ENCODE peak calls at places on chromosomes 13 and 19, in ten cellular contexts. K, X, W, I, A, C, O, R, Z and S are unnamed samples.
A peak's percentile ranks its signal among the peaks of the same experiment; 100 is the strongest.

GRCh38 chr13:36975172-36975571 is 24.0 kb downstream of the ALG5 start:
- DNase-seq in X (no peak), Z (no peak), C (no peak), I (no peak), O (no peak), A (no peak), R (no peak), W (no peak), K (no peak), S (no peak)

GRCh38 chr13:90594694-90595093 is 752.8 kb upstream of the MIR17HG start:
- DNase-seq in W (no peak), O (no peak), C (peak; percentile 89), K (peak; percentile 51), I (no peak), A (peak; percentile 7), X (no peak), Z (no peak), R (no peak), S (no peak)

GRCh38 chr13:33409673-33410072 is 124.1 kb upstream of the STARD13 start:
- DNase-seq in Z (no peak), C (no peak), A (no peak), R (no peak), I (no peak), W (no peak), X (no peak), K (no peak), O (no peak), S (no peak)

GRCh38 chr13:80586356-80586755 is 245.4 kb upstream of the SPRY2 start:
- DNase-seq in O (no peak), K (peak; percentile 47), W (no peak), X (no peak), Z (no peak), A (no peak), C (peak; percentile 31), R (no peak), I (no peak), S (no peak)

GRCh38 chr13:51849145-51850101 is 4.4 kb upstream of the TMEM272 start:
- DNase-seq in O (no peak), A (no peak), W (peak; percentile 95), I (no peak), C (peak; percentile 39), Z (peak; percentile 31), K (peak; percentile 10), X (no peak), R (no peak), S (no peak)

GRCh38 chr13:26377038-26377437 is 123.1 kb downstream of the CDK8 start:
- DNase-seq in W (peak; percentile 81), Z (peak; percentile 1), O (no peak), C (peak; percentile 42), K (peak; percentile 8), X (no peak), I (no peak), R (no peak), A (no peak), S (peak; percentile 2)

GRCh38 chr13:97492257-97492656 is 58.3 kb downstream of the RAP2A start:
- DNase-seq in I (no peak), C (no peak), R (no peak), Z (no peak), W (no peak), A (no peak), O (no peak), K (no peak), X (no peak), S (no peak)

GRCh38 chr19:13006431-13007281 is 11.4 kb downstream of the NFIX start:
- DNase-seq in R (peak; percentile 54), Z (no peak), C (no peak), I (no peak), W (no peak), A (no peak), X (no peak), K (no peak), O (no peak), S (no peak)

GRCh38 chr13:63449549-63449948 is 2033.9 kb upstream of the PCDH20 start:
- DNase-seq in X (no peak), W (no peak), R (no peak), A (no peak), O (no peak), Z (no peak), C (no peak), K (no peak), I (no peak), S (no peak)

GRCh38 chr13:30138511-30138910 is 168.8 kb downstream of the KATNAL1 start:
- DNase-seq in A (no peak), R (no peak), W (peak; percentile 55), K (no peak), I (no peak), Z (no peak), C (no peak), O (no peak), X (no peak), S (no peak)

GRCh38 chr19:46487802-46488445 is 7.7 kb downstream of the PNMA8B start:
- DNase-seq in I (no peak), Z (peak; percentile 86), O (peak; percentile 71), K (peak; percentile 78), X (no peak), A (no peak), W (peak; percentile 95), C (peak; percentile 74), R (peak; percentile 83), S (peak; percentile 86)

GRCh38 chr19:51020988-51021651 is 1.6 kb upstream of the KLK10 start:
- DNase-seq in R (peak; percentile 34), O (peak; percentile 13), W (peak; percentile 76), I (no peak), C (peak; percentile 35), K (peak; percentile 74), Z (peak; percentile 64), A (peak; percentile 5), X (peak; percentile 12), S (peak; percentile 61)

GRCh38 chr19:31548941-31549340 is 199.7 kb upstream of the TSHZ3 start:
- DNase-seq in Z (no peak), A (no peak), K (peak; percentile 61), R (no peak), C (no peak), X (no peak), O (no peak), I (peak; percentile 19), W (peak; percentile 72), S (no peak)
- TF ChIP-seq CTCF in Z (no peak), A (peak; percentile 23), K (peak; percentile 78), R (no peak), C (no peak), X (peak; percentile 41), O (peak; percentile 59), I (peak; percentile 79), W (peak; percentile 86), S (no peak)

DNA sequence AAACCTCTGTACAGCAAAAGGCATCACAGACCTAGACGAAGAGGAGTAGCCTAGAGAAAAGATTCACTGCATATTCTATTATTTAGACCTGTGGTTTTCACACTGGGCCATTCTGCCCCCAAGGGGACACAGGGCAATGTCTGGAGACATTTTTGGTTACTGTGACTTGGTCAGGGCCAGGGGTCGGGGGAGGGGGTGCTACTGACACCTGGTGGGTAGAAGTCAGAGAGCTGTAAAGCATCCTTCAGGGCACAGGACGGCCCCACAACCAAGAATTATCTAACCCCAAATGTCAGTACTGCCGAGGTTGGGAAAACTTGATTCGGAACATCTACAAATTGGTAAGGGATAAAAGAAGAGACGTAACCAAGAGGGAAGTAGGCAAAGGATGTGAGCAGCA is 11.3 kb downstream of the ELAVL1 start:
- DNase-seq in K (no peak), X (no peak), C (no peak), W (peak; percentile 75), A (no peak), O (no peak), R (no peak), I (no peak), Z (no peak), S (no peak)
- TF ChIP-seq CTCF in K (no peak), X (no peak), C (no peak), W (peak; percentile 49), A (no peak), O (no peak), R (no peak), I (no peak), Z (no peak), S (no peak)

DNA sequence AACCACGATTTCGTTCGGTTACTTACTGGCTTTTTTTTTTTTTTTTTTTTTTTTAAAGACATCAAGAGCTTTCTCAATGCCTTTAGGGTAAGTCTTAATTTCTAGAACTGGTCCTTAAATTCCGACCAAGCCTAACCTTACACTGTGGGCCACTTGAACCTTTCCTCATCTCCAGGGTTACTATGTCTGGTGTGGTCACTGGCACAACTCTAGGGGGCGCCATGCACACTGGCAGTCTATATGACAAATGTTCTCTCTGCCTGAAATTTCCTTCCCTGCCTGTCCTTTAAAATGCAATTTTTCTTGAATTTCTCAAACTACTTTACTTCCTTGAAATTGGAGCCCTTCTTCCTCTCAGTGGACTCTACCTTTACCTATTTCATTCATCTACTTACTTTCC is 227.4 kb downstream of the KLF5 start:
- DNase-seq in X (no peak), A (no peak), O (no peak), W (no peak), K (no peak), I (no peak), C (no peak), Z (no peak), R (no peak), S (no peak)
- TF ChIP-seq CTCF in X (no peak), A (peak; percentile 30), O (peak; percentile 10), W (peak; percentile 48), K (no peak), I (no peak), C (no peak), Z (no peak), R (no peak), S (no peak)

GRCh38 chr19:10898633-10899032 is 27.3 kb downstream of the CARM1 start:
- DNase-seq in X (no peak), C (no peak), I (no peak), Z (no peak), A (no peak), O (no peak), W (no peak), R (no peak), K (no peak), S (no peak)

GRCh38 chr19:10894911-10895213 is 23.5 kb downstream of the CARM1 start:
- DNase-seq in A (no peak), X (no peak), O (no peak), C (no peak), I (no peak), Z (no peak), K (no peak), W (peak; percentile 52), R (no peak), S (no peak)

GRCh38 chr19:10896851-10897526 is 25.6 kb downstream of the CARM1 start:
- DNase-seq in A (no peak), X (no peak), C (no peak), W (peak; percentile 31), K (no peak), Z (no peak), O (no peak), I (no peak), R (no peak), S (no peak)

GRCh38 chr19:10895363-10895762 is 24.0 kb downstream of the CARM1 start:
- DNase-seq in A (no peak), I (no peak), W (peak; percentile 46), C (no peak), Z (no peak), O (no peak), R (no peak), X (no peak), K (no peak), S (no peak)

DNA sequence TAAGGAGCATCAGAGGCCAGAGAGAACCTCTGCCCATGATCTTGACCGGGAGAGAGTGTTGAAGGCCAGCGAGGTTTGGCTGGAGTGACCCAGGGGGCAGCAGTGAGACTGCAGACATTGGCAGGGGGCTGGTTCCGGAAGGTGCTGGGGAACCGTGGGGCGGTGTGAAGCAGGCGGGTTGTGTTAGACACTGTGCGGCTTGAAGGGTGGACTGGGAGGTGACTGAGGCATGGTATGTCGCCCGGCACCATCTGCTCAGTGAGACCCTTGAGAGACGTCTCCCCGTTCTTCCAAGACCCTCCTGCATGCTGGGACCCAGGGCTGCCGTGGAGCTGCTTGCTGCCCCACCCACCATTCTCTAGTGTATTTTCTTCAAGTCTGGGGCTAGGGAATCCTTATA is 24.6 kb downstream of the CARM1 start:
- DNase-seq in Z (no peak), I (no peak), A (no peak), O (no peak), W (peak; percentile 85), C (no peak), R (no peak), X (no peak), K (no peak), S (no peak)
- TF ChIP-seq CTCF in Z (no peak), I (no peak), A (peak; percentile 25), O (no peak), W (peak; percentile 75), C (no peak), R (no peak), X (peak; percentile 24), K (no peak), S (no peak)